ENCODE peak calls at places on chromosomes 11 and 22, in eight cellular contexts. One of them, this sample, is unnamed.

GRCh38 chr22:37273846-37274225 is 8.5 kb upstream of the CYTH4 start:
- DNase-seq in HCT116: no peak
- DNase-seq in dorsolateral prefrontal cortex: no peak
- DNase-seq in epithelial cell of esophagus: no peak
- DNase-seq in sigmoid colon: no peak
- DNase-seq in BE2C: no peak
- DNase-seq in left ventricle myocardium inferior: no peak
- DNase-seq in mammary epithelial cell: no peak
- DNase-seq in this sample: no peak

GRCh38 chr22:47164514-47165337 is 402.3 kb downstream of the TBC1D22A start:
- DNase-seq in HCT116: no peak
- DNase-seq in dorsolateral prefrontal cortex: peak
- DNase-seq in epithelial cell of esophagus: no peak
- DNase-seq in sigmoid colon: peak
- DNase-seq in BE2C: peak
- DNase-seq in left ventricle myocardium inferior: no peak
- DNase-seq in mammary epithelial cell: no peak
- DNase-seq in this sample: no peak

GRCh38 chr11:28701760-28702449 is 593.7 kb downstream of the METTL15 start:
- DNase-seq in HCT116: peak
- DNase-seq in dorsolateral prefrontal cortex: no peak
- DNase-seq in epithelial cell of esophagus: peak
- DNase-seq in sigmoid colon: no peak
- DNase-seq in BE2C: no peak
- DNase-seq in left ventricle myocardium inferior: no peak
- DNase-seq in mammary epithelial cell: peak
- DNase-seq in this sample: no peak

GRCh38 chr11:102306817-102307814 is 10.2 kb upstream of the BIRC3 start:
- DNase-seq in HCT116: no peak
- DNase-seq in dorsolateral prefrontal cortex: no peak
- DNase-seq in epithelial cell of esophagus: peak
- DNase-seq in sigmoid colon: no peak
- DNase-seq in BE2C: no peak
- DNase-seq in left ventricle myocardium inferior: no peak
- DNase-seq in mammary epithelial cell: no peak
- DNase-seq in this sample: no peak

GRCh38 chr22:47292546-47293320 is 530.3 kb downstream of the TBC1D22A start:
- DNase-seq in HCT116: no peak
- DNase-seq in dorsolateral prefrontal cortex: no peak
- DNase-seq in epithelial cell of esophagus: no peak
- DNase-seq in sigmoid colon: no peak
- DNase-seq in BE2C: no peak
- DNase-seq in left ventricle myocardium inferior: no peak
- DNase-seq in mammary epithelial cell: no peak
- DNase-seq in this sample: no peak

GRCh38 chr11:13318498-13319295 is 41.1 kb downstream of the BMAL1 start:
- DNase-seq in HCT116: no peak
- DNase-seq in dorsolateral prefrontal cortex: no peak
- DNase-seq in epithelial cell of esophagus: no peak
- DNase-seq in sigmoid colon: no peak
- DNase-seq in BE2C: no peak
- DNase-seq in left ventricle myocardium inferior: no peak
- DNase-seq in mammary epithelial cell: no peak
- DNase-seq in this sample: no peak

GRCh38 chr11:76550781-76551180 is 106.0 kb downstream of the EMSY start:
- DNase-seq in HCT116: no peak
- DNase-seq in dorsolateral prefrontal cortex: no peak
- DNase-seq in epithelial cell of esophagus: no peak
- DNase-seq in sigmoid colon: no peak
- DNase-seq in BE2C: no peak
- DNase-seq in left ventricle myocardium inferior: no peak
- DNase-seq in mammary epithelial cell: no peak
- DNase-seq in this sample: no peak

GRCh38 chr11:110755961-110756360 is 43.7 kb upstream of the ARHGAP20 start:
- DNase-seq in HCT116: no peak
- DNase-seq in dorsolateral prefrontal cortex: no peak
- DNase-seq in epithelial cell of esophagus: no peak
- DNase-seq in sigmoid colon: no peak
- DNase-seq in BE2C: no peak
- DNase-seq in left ventricle myocardium inferior: no peak
- DNase-seq in mammary epithelial cell: no peak
- DNase-seq in this sample: no peak

GRCh38 chr22:19957445-19957844 is 15.8 kb upstream of the TXNRD2 start:
- DNase-seq in HCT116: no peak
- DNase-seq in dorsolateral prefrontal cortex: no peak
- DNase-seq in epithelial cell of esophagus: no peak
- DNase-seq in sigmoid colon: peak
- DNase-seq in BE2C: no peak
- DNase-seq in left ventricle myocardium inferior: peak
- DNase-seq in mammary epithelial cell: no peak
- DNase-seq in this sample: no peak

GRCh38 chr11:46279393-46280099 is 2.1 kb downstream of the CREB3L1 start:
- DNase-seq in HCT116: no peak
- DNase-seq in dorsolateral prefrontal cortex: peak
- DNase-seq in epithelial cell of esophagus: no peak
- DNase-seq in sigmoid colon: peak
- DNase-seq in BE2C: no peak
- DNase-seq in left ventricle myocardium inferior: peak
- DNase-seq in mammary epithelial cell: no peak
- DNase-seq in this sample: no peak

GRCh38 chr22:47517062-47517461 is 754.6 kb downstream of the TBC1D22A start:
- DNase-seq in HCT116: no peak
- DNase-seq in dorsolateral prefrontal cortex: no peak
- DNase-seq in epithelial cell of esophagus: no peak
- DNase-seq in sigmoid colon: no peak
- DNase-seq in BE2C: no peak
- DNase-seq in left ventricle myocardium inferior: no peak
- DNase-seq in mammary epithelial cell: no peak
- DNase-seq in this sample: no peak

GRCh38 chr11:97290444-97291041 is 900.7 kb downstream of the JRKL start:
- DNase-seq in HCT116: no peak
- DNase-seq in dorsolateral prefrontal cortex: no peak
- DNase-seq in epithelial cell of esophagus: no peak
- DNase-seq in sigmoid colon: no peak
- DNase-seq in BE2C: no peak
- DNase-seq in left ventricle myocardium inferior: no peak
- DNase-seq in mammary epithelial cell: no peak
- DNase-seq in this sample: no peak

GRCh38 chr11:19892387-19892786 is 179.8 kb downstream of the NAV2 start:
- DNase-seq in HCT116: no peak
- DNase-seq in dorsolateral prefrontal cortex: no peak
- DNase-seq in epithelial cell of esophagus: peak
- DNase-seq in sigmoid colon: no peak
- DNase-seq in BE2C: no peak
- DNase-seq in left ventricle myocardium inferior: no peak
- DNase-seq in mammary epithelial cell: peak
- DNase-seq in this sample: no peak

GRCh38 chr22:49077036-49077393 is 750.7 kb downstream of the BRD1 start:
- DNase-seq in HCT116: no peak
- DNase-seq in dorsolateral prefrontal cortex: peak
- DNase-seq in epithelial cell of esophagus: no peak
- DNase-seq in sigmoid colon: peak
- DNase-seq in BE2C: no peak
- DNase-seq in left ventricle myocardium inferior: no peak
- DNase-seq in mammary epithelial cell: no peak
- DNase-seq in this sample: no peak

GRCh38 chr22:45296628-45297297 is 12.0 kb downstream of the UPK3A start:
- DNase-seq in HCT116: no peak
- DNase-seq in dorsolateral prefrontal cortex: no peak
- DNase-seq in epithelial cell of esophagus: no peak
- DNase-seq in sigmoid colon: no peak
- DNase-seq in BE2C: no peak
- DNase-seq in left ventricle myocardium inferior: no peak
- DNase-seq in mammary epithelial cell: no peak
- DNase-seq in this sample: no peak

GRCh38 chr11:82080160-82080559 is 653.5 kb downstream of the FAM181B start:
- DNase-seq in HCT116: no peak
- DNase-seq in dorsolateral prefrontal cortex: no peak
- DNase-seq in epithelial cell of esophagus: peak
- DNase-seq in sigmoid colon: no peak
- DNase-seq in BE2C: no peak
- DNase-seq in left ventricle myocardium inferior: no peak
- DNase-seq in mammary epithelial cell: no peak
- DNase-seq in this sample: no peak

GRCh38 chr11:115170133-115170815 is 333.9 kb downstream of the CADM1 start:
- DNase-seq in HCT116: no peak
- DNase-seq in dorsolateral prefrontal cortex: no peak
- DNase-seq in epithelial cell of esophagus: peak
- DNase-seq in sigmoid colon: no peak
- DNase-seq in BE2C: peak
- DNase-seq in left ventricle myocardium inferior: no peak
- DNase-seq in mammary epithelial cell: no peak
- DNase-seq in this sample: peak

GRCh38 chr22:44049369-44050231 is 25.5 kb downstream of the PARVB start:
- DNase-seq in HCT116: no peak
- DNase-seq in dorsolateral prefrontal cortex: no peak
- DNase-seq in epithelial cell of esophagus: no peak
- DNase-seq in sigmoid colon: no peak
- DNase-seq in BE2C: peak
- DNase-seq in left ventricle myocardium inferior: no peak
- DNase-seq in mammary epithelial cell: no peak
- DNase-seq in this sample: no peak

GRCh38 chr22:37533995-37534394 is 14.8 kb upstream of the CARD10 start:
- DNase-seq in HCT116: peak
- DNase-seq in dorsolateral prefrontal cortex: no peak
- DNase-seq in epithelial cell of esophagus: peak
- DNase-seq in sigmoid colon: no peak
- DNase-seq in BE2C: no peak
- DNase-seq in left ventricle myocardium inferior: no peak
- DNase-seq in mammary epithelial cell: peak
- DNase-seq in this sample: no peak

GRCh38 chr11:94831529-94831928 is 63.4 kb downstream of the AMOTL1 start:
- DNase-seq in HCT116: no peak
- DNase-seq in dorsolateral prefrontal cortex: no peak
- DNase-seq in epithelial cell of esophagus: no peak
- DNase-seq in sigmoid colon: no peak
- DNase-seq in BE2C: no peak
- DNase-seq in left ventricle myocardium inferior: no peak
- DNase-seq in mammary epithelial cell: no peak
- DNase-seq in this sample: no peak
- TF ChIP-seq CTCF in HCT116: no peak
- TF ChIP-seq CTCF in dorsolateral prefrontal cortex: no peak
- TF ChIP-seq CTCF in epithelial cell of esophagus: no peak
- TF ChIP-seq CTCF in sigmoid colon: no peak
- TF ChIP-seq CTCF in BE2C: no peak
- TF ChIP-seq CTCF in left ventricle myocardium inferior: no peak
- TF ChIP-seq CTCF in mammary epithelial cell: no peak
- TF ChIP-seq CTCF in this sample: no peak

GRCh38 chr11:24567380-24567779 is 70.5 kb downstream of the LUZP2 start:
- DNase-seq in HCT116: no peak
- DNase-seq in dorsolateral prefrontal cortex: no peak
- DNase-seq in epithelial cell of esophagus: no peak
- DNase-seq in sigmoid colon: no peak
- DNase-seq in BE2C: no peak
- DNase-seq in left ventricle myocardium inferior: no peak
- DNase-seq in mammary epithelial cell: no peak
- DNase-seq in this sample: no peak
- TF ChIP-seq CTCF in HCT116: no peak
- TF ChIP-seq CTCF in dorsolateral prefrontal cortex: no peak
- TF ChIP-seq CTCF in epithelial cell of esophagus: no peak
- TF ChIP-seq CTCF in sigmoid colon: no peak
- TF ChIP-seq CTCF in BE2C: no peak
- TF ChIP-seq CTCF in left ventricle myocardium inferior: no peak
- TF ChIP-seq CTCF in mammary epithelial cell: no peak
- TF ChIP-seq CTCF in this sample: no peak

GRCh38 chr22:23531966-23532735 is 47.9 kb downstream of the IGLL1 start:
- DNase-seq in HCT116: no peak
- DNase-seq in dorsolateral prefrontal cortex: peak
- DNase-seq in epithelial cell of esophagus: no peak
- DNase-seq in sigmoid colon: peak
- DNase-seq in BE2C: no peak
- DNase-seq in left ventricle myocardium inferior: no peak
- DNase-seq in mammary epithelial cell: no peak
- DNase-seq in this sample: no peak

GRCh38 chr22:23532756-23533155 is 47.3 kb downstream of the IGLL1 start:
- DNase-seq in HCT116: no peak
- DNase-seq in dorsolateral prefrontal cortex: no peak
- DNase-seq in epithelial cell of esophagus: no peak
- DNase-seq in sigmoid colon: peak
- DNase-seq in BE2C: no peak
- DNase-seq in left ventricle myocardium inferior: no peak
- DNase-seq in mammary epithelial cell: no peak
- DNase-seq in this sample: no peak

GRCh38 chr22:23533771-23534191 is 46.3 kb downstream of the IGLL1 start:
- DNase-seq in HCT116: no peak
- DNase-seq in dorsolateral prefrontal cortex: no peak
- DNase-seq in epithelial cell of esophagus: no peak
- DNase-seq in sigmoid colon: peak
- DNase-seq in BE2C: no peak
- DNase-seq in left ventricle myocardium inferior: no peak
- DNase-seq in mammary epithelial cell: no peak
- DNase-seq in this sample: no peak

GRCh38 chr22:23534201-23534850 is 45.8 kb downstream of the IGLL1 start:
- DNase-seq in HCT116: no peak
- DNase-seq in dorsolateral prefrontal cortex: no peak
- DNase-seq in epithelial cell of esophagus: no peak
- DNase-seq in sigmoid colon: peak
- DNase-seq in BE2C: no peak
- DNase-seq in left ventricle myocardium inferior: no peak
- DNase-seq in mammary epithelial cell: no peak
- DNase-seq in this sample: no peak

GRCh38 chr22:23533328-23533762 is 46.7 kb downstream of the IGLL1 start:
- DNase-seq in HCT116: no peak
- DNase-seq in dorsolateral prefrontal cortex: no peak
- DNase-seq in epithelial cell of esophagus: peak
- DNase-seq in sigmoid colon: peak
- DNase-seq in BE2C: peak
- DNase-seq in left ventricle myocardium inferior: no peak
- DNase-seq in mammary epithelial cell: peak
- DNase-seq in this sample: peak
- TF ChIP-seq CTCF in HCT116: no peak
- TF ChIP-seq CTCF in dorsolateral prefrontal cortex: no peak
- TF ChIP-seq CTCF in epithelial cell of esophagus: peak
- TF ChIP-seq CTCF in sigmoid colon: no peak
- TF ChIP-seq CTCF in BE2C: peak
- TF ChIP-seq CTCF in left ventricle myocardium inferior: peak
- TF ChIP-seq CTCF in mammary epithelial cell: peak
- TF ChIP-seq CTCF in this sample: peak

GRCh38 chr11:41659990-41660389 is 200.5 kb upstream of the LRRC4C start:
- DNase-seq in HCT116: no peak
- DNase-seq in dorsolateral prefrontal cortex: no peak
- DNase-seq in epithelial cell of esophagus: no peak
- DNase-seq in sigmoid colon: no peak
- DNase-seq in BE2C: peak
- DNase-seq in left ventricle myocardium inferior: no peak
- DNase-seq in mammary epithelial cell: peak
- DNase-seq in this sample: no peak

GRCh38 chr11:41665633-41666032 is 206.2 kb upstream of the LRRC4C start:
- DNase-seq in HCT116: no peak
- DNase-seq in dorsolateral prefrontal cortex: no peak
- DNase-seq in epithelial cell of esophagus: no peak
- DNase-seq in sigmoid colon: no peak
- DNase-seq in BE2C: peak
- DNase-seq in left ventricle myocardium inferior: no peak
- DNase-seq in mammary epithelial cell: no peak
- DNase-seq in this sample: no peak

DNA sequence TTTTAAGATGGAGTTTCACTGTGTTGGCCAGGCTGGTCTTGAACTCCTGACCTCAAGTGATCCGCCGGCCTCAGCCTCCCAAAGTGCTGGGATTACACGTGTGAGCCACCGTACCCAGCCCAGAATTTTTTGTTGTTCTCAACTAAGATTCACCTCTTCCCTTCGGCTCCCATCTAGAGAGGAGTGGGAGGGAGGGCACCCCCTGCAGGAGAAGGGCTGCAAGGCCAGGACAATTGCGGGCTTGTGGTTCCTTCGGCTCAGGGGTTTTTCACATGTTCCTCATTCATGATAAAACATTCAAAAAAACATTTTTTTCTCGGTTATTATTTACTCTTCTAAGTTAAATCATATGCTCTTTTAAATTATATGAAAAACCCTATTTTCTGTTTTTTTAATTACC is 201.1 kb upstream of the LRRC4C start:
- DNase-seq in HCT116: no peak
- DNase-seq in dorsolateral prefrontal cortex: no peak
- DNase-seq in epithelial cell of esophagus: no peak
- DNase-seq in sigmoid colon: no peak
- DNase-seq in BE2C: no peak
- DNase-seq in left ventricle myocardium inferior: no peak
- DNase-seq in mammary epithelial cell: no peak
- DNase-seq in this sample: no peak
- TF ChIP-seq CTCF in HCT116: no peak
- TF ChIP-seq CTCF in dorsolateral prefrontal cortex: no peak
- TF ChIP-seq CTCF in epithelial cell of esophagus: no peak
- TF ChIP-seq CTCF in sigmoid colon: no peak
- TF ChIP-seq CTCF in BE2C: peak
- TF ChIP-seq CTCF in left ventricle myocardium inferior: no peak
- TF ChIP-seq CTCF in mammary epithelial cell: peak
- TF ChIP-seq CTCF in this sample: peak

This sample was measured in progenitor cell of endocrine pancreas.